ENCODE peak calls at places on chromosomes 3 and 15, in eight cellular contexts. One of them, this sample, is unnamed.
A peak's percentile ranks its signal among the peaks of the same experiment; 100 is the strongest.

GRCh38 chr3:45055032-45055410 is 28.9 kb downstream of the CLEC3B start:
- DNase-seq in HL-60: peak; percentile 34
- DNase-seq in choroid plexus epithelial cell: peak; percentile 84
- DNase-seq in mesothelial cell of epicardium: no peak
- DNase-seq in psoas muscle: no peak
- DNase-seq in WERI-Rb-1: no peak
- DNase-seq in cardiac muscle cell: peak; percentile 80
- DNase-seq in breast epithelium: no peak
- DNase-seq in this sample: no peak

GRCh38 chr3:155208183-155208582 is 85.3 kb downstream of the STRIT1 start:
- DNase-seq in breast epithelium: no peak
- DNase-seq in cardiac muscle cell: no peak
- DNase-seq in WERI-Rb-1: no peak
- DNase-seq in HL-60: no peak
- DNase-seq in choroid plexus epithelial cell: no peak
- DNase-seq in psoas muscle: no peak
- DNase-seq in mesothelial cell of epicardium: no peak
- DNase-seq in this sample: no peak

GRCh38 chr3:116770815-116771450 is 61.4 kb downstream of the TUSC7 start:
- DNase-seq in breast epithelium: peak; percentile 53
- DNase-seq in choroid plexus epithelial cell: peak; percentile 91
- DNase-seq in psoas muscle: peak; percentile 55
- DNase-seq in WERI-Rb-1: peak; percentile 74
- DNase-seq in cardiac muscle cell: peak; percentile 83
- DNase-seq in mesothelial cell of epicardium: peak; percentile 77
- DNase-seq in HL-60: peak; percentile 71
- DNase-seq in this sample: peak; percentile 80

GRCh38 chr3:186125118-186125517 is 16.2 kb upstream of the ETV5 start:
- DNase-seq in breast epithelium: no peak
- DNase-seq in psoas muscle: no peak
- DNase-seq in HL-60: no peak
- DNase-seq in cardiac muscle cell: no peak
- DNase-seq in WERI-Rb-1: no peak
- DNase-seq in mesothelial cell of epicardium: no peak
- DNase-seq in choroid plexus epithelial cell: no peak
- DNase-seq in this sample: no peak

GRCh38 chr3:46098319-46098761 is 71.1 kb upstream of the XCR1 start:
- DNase-seq in mesothelial cell of epicardium: no peak
- DNase-seq in HL-60: peak; percentile 96
- DNase-seq in breast epithelium: no peak
- DNase-seq in psoas muscle: peak; percentile 59
- DNase-seq in choroid plexus epithelial cell: peak; percentile 91
- DNase-seq in cardiac muscle cell: peak; percentile 88
- DNase-seq in WERI-Rb-1: no peak
- DNase-seq in this sample: no peak

GRCh38 chr15:98085003-98085639 is 124.6 kb downstream of the ARRDC4 start:
- DNase-seq in choroid plexus epithelial cell: peak; percentile 87
- DNase-seq in breast epithelium: no peak
- DNase-seq in mesothelial cell of epicardium: no peak
- DNase-seq in WERI-Rb-1: peak; percentile 16
- DNase-seq in psoas muscle: no peak
- DNase-seq in cardiac muscle cell: peak; percentile 76
- DNase-seq in HL-60: peak; percentile 25
- DNase-seq in this sample: no peak

GRCh38 chr3:188855690-188856089 is 316.1 kb upstream of the TPRG1 start:
- DNase-seq in breast epithelium: no peak
- DNase-seq in choroid plexus epithelial cell: no peak
- DNase-seq in psoas muscle: no peak
- DNase-seq in HL-60: no peak
- DNase-seq in WERI-Rb-1: no peak
- DNase-seq in mesothelial cell of epicardium: no peak
- DNase-seq in cardiac muscle cell: no peak
- DNase-seq in this sample: no peak

GRCh38 chr3:5312278-5312677 is 124.8 kb downstream of the EDEM1 start:
- DNase-seq in psoas muscle: no peak
- DNase-seq in choroid plexus epithelial cell: no peak
- DNase-seq in WERI-Rb-1: no peak
- DNase-seq in breast epithelium: no peak
- DNase-seq in cardiac muscle cell: no peak
- DNase-seq in mesothelial cell of epicardium: no peak
- DNase-seq in HL-60: no peak
- DNase-seq in this sample: no peak

GRCh38 chr3:123634149-123635051 is 49.5 kb upstream of the HACD2 start:
- DNase-seq in choroid plexus epithelial cell: no peak
- DNase-seq in WERI-Rb-1: no peak
- DNase-seq in HL-60: no peak
- DNase-seq in psoas muscle: no peak
- DNase-seq in mesothelial cell of epicardium: no peak
- DNase-seq in breast epithelium: no peak
- DNase-seq in cardiac muscle cell: peak; percentile 45
- DNase-seq in this sample: no peak

DNA sequence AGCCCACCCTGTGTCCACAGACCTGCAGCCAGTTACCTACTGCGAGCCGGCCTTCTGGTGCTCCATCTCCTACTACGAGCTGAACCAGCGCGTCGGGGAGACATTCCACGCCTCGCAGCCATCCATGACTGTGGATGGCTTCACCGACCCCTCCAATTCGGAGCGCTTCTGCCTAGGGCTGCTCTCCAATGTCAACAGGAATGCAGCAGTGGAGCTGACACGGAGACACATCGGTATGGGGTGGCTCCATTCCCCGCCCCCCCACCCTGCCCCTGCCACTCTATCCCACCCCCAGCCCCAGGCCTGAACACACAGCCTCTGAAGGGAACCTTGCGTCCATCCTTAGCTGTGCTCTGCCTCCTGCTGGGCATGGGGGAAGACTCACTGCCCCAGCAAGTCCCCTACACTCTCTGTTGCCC is 73.2 kb downstream of the AAGAB start:
- DNase-seq in breast epithelium: no peak
- DNase-seq in psoas muscle: no peak
- DNase-seq in cardiac muscle cell: no peak
- DNase-seq in WERI-Rb-1: no peak
- DNase-seq in HL-60: no peak
- DNase-seq in choroid plexus epithelial cell: no peak
- DNase-seq in mesothelial cell of epicardium: no peak
- DNase-seq in this sample: no peak
- TF ChIP-seq CTCF in breast epithelium: no peak
- TF ChIP-seq CTCF in psoas muscle: no peak
- TF ChIP-seq CTCF in cardiac muscle cell: no peak
- TF ChIP-seq CTCF in WERI-Rb-1: no peak
- TF ChIP-seq CTCF in HL-60: no peak
- TF ChIP-seq CTCF in choroid plexus epithelial cell: peak; percentile 27
- TF ChIP-seq CTCF in mesothelial cell of epicardium: no peak
- TF ChIP-seq CTCF in this sample: no peak

GRCh38 chr15:75367913-75368688 is at the start of gene MAN2C1:
- DNase-seq in HL-60: peak; percentile 98
- DNase-seq in mesothelial cell of epicardium: peak; percentile 93
- DNase-seq in cardiac muscle cell: peak; percentile 95
- DNase-seq in WERI-Rb-1: peak; percentile 99
- DNase-seq in breast epithelium: peak; percentile 96
- DNase-seq in choroid plexus epithelial cell: peak; percentile 98
- DNase-seq in psoas muscle: peak; percentile 98
- DNase-seq in this sample: peak; percentile 95
- TF ChIP-seq CTCF in HL-60: peak; percentile 71
- TF ChIP-seq CTCF in mesothelial cell of epicardium: no peak
- TF ChIP-seq CTCF in cardiac muscle cell: peak; percentile 77
- TF ChIP-seq CTCF in WERI-Rb-1: peak; percentile 92
- TF ChIP-seq CTCF in breast epithelium: peak; percentile 80
- TF ChIP-seq CTCF in choroid plexus epithelial cell: peak; percentile 84
- TF ChIP-seq CTCF in psoas muscle: peak; percentile 73
- TF ChIP-seq CTCF in this sample: no peak

GRCh38 chr3:53672987-53673386 is 173.2 kb downstream of the CHDH start:
- DNase-seq in choroid plexus epithelial cell: no peak
- DNase-seq in breast epithelium: no peak
- DNase-seq in HL-60: no peak
- DNase-seq in mesothelial cell of epicardium: no peak
- DNase-seq in cardiac muscle cell: no peak
- DNase-seq in psoas muscle: no peak
- DNase-seq in WERI-Rb-1: no peak
- DNase-seq in this sample: no peak

GRCh38 chr3:53671192-53672021 is 174.8 kb downstream of the CHDH start:
- DNase-seq in breast epithelium: no peak
- DNase-seq in cardiac muscle cell: no peak
- DNase-seq in mesothelial cell of epicardium: no peak
- DNase-seq in psoas muscle: no peak
- DNase-seq in HL-60: no peak
- DNase-seq in WERI-Rb-1: no peak
- DNase-seq in choroid plexus epithelial cell: no peak
- DNase-seq in this sample: no peak

GRCh38 chr3:53665606-53666005 is 171.2 kb downstream of the CACNA1D start:
- DNase-seq in HL-60: no peak
- DNase-seq in choroid plexus epithelial cell: no peak
- DNase-seq in psoas muscle: no peak
- DNase-seq in mesothelial cell of epicardium: no peak
- DNase-seq in cardiac muscle cell: no peak
- DNase-seq in breast epithelium: no peak
- DNase-seq in WERI-Rb-1: no peak
- DNase-seq in this sample: no peak

GRCh38 chr3:53666026-53666425 is 171.6 kb downstream of the CACNA1D start:
- DNase-seq in WERI-Rb-1: no peak
- DNase-seq in HL-60: no peak
- DNase-seq in psoas muscle: no peak
- DNase-seq in cardiac muscle cell: no peak
- DNase-seq in breast epithelium: no peak
- DNase-seq in choroid plexus epithelial cell: no peak
- DNase-seq in mesothelial cell of epicardium: no peak
- DNase-seq in this sample: no peak

GRCh38 chr3:53668872-53669271 is 174.5 kb downstream of the CACNA1D start:
- DNase-seq in cardiac muscle cell: peak; percentile 16
- DNase-seq in HL-60: no peak
- DNase-seq in choroid plexus epithelial cell: peak; percentile 26
- DNase-seq in WERI-Rb-1: no peak
- DNase-seq in breast epithelium: no peak
- DNase-seq in psoas muscle: no peak
- DNase-seq in mesothelial cell of epicardium: no peak
- DNase-seq in this sample: no peak
- TF ChIP-seq CTCF in cardiac muscle cell: peak; percentile 51
- TF ChIP-seq CTCF in HL-60: no peak
- TF ChIP-seq CTCF in choroid plexus epithelial cell: peak; percentile 61
- TF ChIP-seq CTCF in WERI-Rb-1: peak; percentile 46
- TF ChIP-seq CTCF in breast epithelium: no peak
- TF ChIP-seq CTCF in psoas muscle: peak; percentile 17
- TF ChIP-seq CTCF in mesothelial cell of epicardium: no peak
- TF ChIP-seq CTCF in this sample: peak; percentile 44

GRCh38 chr15:70585707-70586034 is 177.7 kb downstream of the UACA start:
- DNase-seq in choroid plexus epithelial cell: no peak
- DNase-seq in mesothelial cell of epicardium: peak; percentile 36
- DNase-seq in cardiac muscle cell: no peak
- DNase-seq in breast epithelium: no peak
- DNase-seq in psoas muscle: no peak
- DNase-seq in HL-60: no peak
- DNase-seq in WERI-Rb-1: no peak
- DNase-seq in this sample: no peak

GRCh38 chr15:70586241-70586640 is 177.1 kb downstream of the UACA start:
- DNase-seq in breast epithelium: no peak
- DNase-seq in mesothelial cell of epicardium: peak; percentile 28
- DNase-seq in WERI-Rb-1: no peak
- DNase-seq in choroid plexus epithelial cell: no peak
- DNase-seq in psoas muscle: no peak
- DNase-seq in cardiac muscle cell: no peak
- DNase-seq in HL-60: no peak
- DNase-seq in this sample: no peak

GRCh38 chr15:70582143-70582945 is 181.0 kb downstream of the UACA start:
- DNase-seq in HL-60: no peak
- DNase-seq in mesothelial cell of epicardium: no peak
- DNase-seq in WERI-Rb-1: no peak
- DNase-seq in psoas muscle: no peak
- DNase-seq in breast epithelium: no peak
- DNase-seq in cardiac muscle cell: peak; percentile 42
- DNase-seq in choroid plexus epithelial cell: peak; percentile 79
- DNase-seq in this sample: no peak

GRCh38 chr15:70584441-70584837 is 178.9 kb downstream of the UACA start:
- DNase-seq in HL-60: no peak
- DNase-seq in cardiac muscle cell: no peak
- DNase-seq in choroid plexus epithelial cell: no peak
- DNase-seq in psoas muscle: no peak
- DNase-seq in mesothelial cell of epicardium: no peak
- DNase-seq in breast epithelium: no peak
- DNase-seq in WERI-Rb-1: no peak
- DNase-seq in this sample: no peak

DNA sequence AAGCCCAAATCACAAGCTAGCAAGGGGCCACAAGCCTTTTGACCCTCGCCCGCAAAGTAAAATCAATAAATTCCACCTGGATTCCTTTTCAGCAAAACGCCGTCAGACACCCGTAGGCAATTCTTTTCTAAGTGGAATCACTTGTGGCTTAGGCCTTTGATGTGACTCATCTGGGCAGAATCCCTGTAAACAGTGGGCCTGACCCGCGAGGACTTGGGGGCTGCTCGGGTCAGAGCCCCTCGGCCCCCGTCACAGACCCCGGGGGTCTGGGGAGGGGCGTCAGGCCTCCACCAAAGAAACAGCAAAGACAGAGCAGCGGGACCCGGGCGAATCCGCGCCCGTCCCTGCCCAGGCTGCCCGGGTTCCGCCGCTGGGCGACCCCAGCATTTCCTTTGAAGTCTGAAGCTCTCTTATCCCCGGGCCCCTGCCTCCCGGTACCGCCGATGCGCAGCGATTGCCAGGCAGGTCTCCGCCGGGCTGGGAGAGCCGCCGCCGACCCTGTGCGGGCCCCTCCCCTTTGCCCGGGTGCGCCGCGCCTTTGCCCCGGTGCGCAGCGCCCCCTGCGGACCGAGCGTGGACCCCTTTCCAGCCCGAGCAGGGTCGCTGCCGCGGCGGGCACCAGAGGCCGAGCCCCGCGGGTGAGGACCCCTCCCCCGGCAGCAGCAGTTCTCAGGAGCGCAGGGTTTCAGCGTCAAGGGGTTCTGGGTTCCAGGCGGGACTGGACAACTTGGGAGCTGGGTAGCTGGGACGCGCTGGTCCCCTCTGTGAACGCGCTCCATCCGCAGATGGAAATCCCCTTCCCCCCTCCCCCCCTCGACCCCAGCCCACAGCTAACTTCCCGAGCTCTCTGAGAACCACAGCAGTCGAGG is 178.3 kb downstream of the UACA start:
- DNase-seq in choroid plexus epithelial cell: peak; percentile 43
- DNase-seq in cardiac muscle cell: no peak
- DNase-seq in mesothelial cell of epicardium: peak; percentile 78
- DNase-seq in psoas muscle: no peak
- DNase-seq in HL-60: no peak
- DNase-seq in breast epithelium: no peak
- DNase-seq in WERI-Rb-1: peak; percentile 43
- DNase-seq in this sample: peak; percentile 84
- TF ChIP-seq CTCF in choroid plexus epithelial cell: peak; percentile 47
- TF ChIP-seq CTCF in cardiac muscle cell: peak; percentile 62
- TF ChIP-seq CTCF in mesothelial cell of epicardium: peak; percentile 78
- TF ChIP-seq CTCF in psoas muscle: peak; percentile 26
- TF ChIP-seq CTCF in HL-60: no peak
- TF ChIP-seq CTCF in breast epithelium: peak; percentile 21
- TF ChIP-seq CTCF in WERI-Rb-1: peak; percentile 70
- TF ChIP-seq CTCF in this sample: peak; percentile 81